ENCODE peak calls at places on chromosomes 1 and 21, in eight cellular contexts. One of them, this sample, is unnamed.

GRCh38 chr21:41610042-41610839 is 102.3 kb upstream of the TMPRSS2 start:
- DNase-seq in neural crest cell: peak
- DNase-seq in nephron progenitor cell: peak
- DNase-seq in cardiac fibroblast: peak
- DNase-seq in thoracic aorta: no peak
- DNase-seq in PC-9: no peak
- DNase-seq in tibial artery: peak
- DNase-seq in HFFc6: peak
- DNase-seq in this sample: no peak

GRCh38 chr1:16924216-16924918 is 2.6 kb downstream of the CROCC start:
- DNase-seq in neural crest cell: no peak
- DNase-seq in nephron progenitor cell: no peak
- DNase-seq in cardiac fibroblast: no peak
- DNase-seq in thoracic aorta: no peak
- DNase-seq in PC-9: no peak
- DNase-seq in tibial artery: no peak
- DNase-seq in HFFc6: no peak
- DNase-seq in this sample: no peak

GRCh38 chr1:242129103-242129502 is 130.2 kb upstream of the MAP1LC3C start:
- DNase-seq in neural crest cell: no peak
- DNase-seq in nephron progenitor cell: no peak
- DNase-seq in cardiac fibroblast: no peak
- DNase-seq in thoracic aorta: no peak
- DNase-seq in PC-9: no peak
- DNase-seq in tibial artery: no peak
- DNase-seq in HFFc6: no peak
- DNase-seq in this sample: no peak

GRCh38 chr1:223299553-223299952 is 64.4 kb downstream of the SUSD4 start:
- DNase-seq in neural crest cell: no peak
- DNase-seq in nephron progenitor cell: no peak
- DNase-seq in cardiac fibroblast: no peak
- DNase-seq in thoracic aorta: no peak
- DNase-seq in PC-9: no peak
- DNase-seq in tibial artery: no peak
- DNase-seq in HFFc6: no peak
- DNase-seq in this sample: no peak

GRCh38 chr21:37085726-37086125 is 12.7 kb downstream of the TTC3 start:
- DNase-seq in neural crest cell: no peak
- DNase-seq in nephron progenitor cell: no peak
- DNase-seq in cardiac fibroblast: no peak
- DNase-seq in thoracic aorta: no peak
- DNase-seq in PC-9: no peak
- DNase-seq in tibial artery: no peak
- DNase-seq in HFFc6: no peak
- DNase-seq in this sample: no peak

GRCh38 chr21:41758550-41758949 is 8.3 kb downstream of the RIPK4 start:
- DNase-seq in neural crest cell: no peak
- DNase-seq in nephron progenitor cell: no peak
- DNase-seq in cardiac fibroblast: no peak
- DNase-seq in thoracic aorta: no peak
- DNase-seq in PC-9: peak
- DNase-seq in tibial artery: no peak
- DNase-seq in HFFc6: no peak
- DNase-seq in this sample: no peak

GRCh38 chr1:195019385-195019784 is 1588.9 kb downstream of the KCNT2 start:
- DNase-seq in neural crest cell: no peak
- DNase-seq in nephron progenitor cell: no peak
- DNase-seq in cardiac fibroblast: no peak
- DNase-seq in thoracic aorta: no peak
- DNase-seq in PC-9: no peak
- DNase-seq in tibial artery: no peak
- DNase-seq in HFFc6: peak
- DNase-seq in this sample: no peak

GRCh38 chr1:151165281-151165737 is 393 bp downstream of the LYSMD1 start:
- DNase-seq in neural crest cell: peak
- DNase-seq in nephron progenitor cell: peak
- DNase-seq in cardiac fibroblast: peak
- DNase-seq in thoracic aorta: no peak
- DNase-seq in PC-9: no peak
- DNase-seq in tibial artery: peak
- DNase-seq in HFFc6: no peak
- DNase-seq in this sample: no peak

GRCh38 chr1:8988618-8988967 is 37.6 kb downstream of the SLC2A7 start:
- DNase-seq in neural crest cell: no peak
- DNase-seq in nephron progenitor cell: no peak
- DNase-seq in cardiac fibroblast: no peak
- DNase-seq in thoracic aorta: no peak
- DNase-seq in PC-9: no peak
- DNase-seq in tibial artery: no peak
- DNase-seq in HFFc6: no peak
- DNase-seq in this sample: no peak
- TF ChIP-seq CTCF in neural crest cell: no peak
- TF ChIP-seq CTCF in nephron progenitor cell: no peak
- TF ChIP-seq CTCF in cardiac fibroblast: no peak
- TF ChIP-seq CTCF in thoracic aorta: no peak
- TF ChIP-seq CTCF in PC-9: no peak
- TF ChIP-seq CTCF in tibial artery: no peak
- TF ChIP-seq CTCF in HFFc6: no peak
- TF ChIP-seq CTCF in this sample: no peak

DNA sequence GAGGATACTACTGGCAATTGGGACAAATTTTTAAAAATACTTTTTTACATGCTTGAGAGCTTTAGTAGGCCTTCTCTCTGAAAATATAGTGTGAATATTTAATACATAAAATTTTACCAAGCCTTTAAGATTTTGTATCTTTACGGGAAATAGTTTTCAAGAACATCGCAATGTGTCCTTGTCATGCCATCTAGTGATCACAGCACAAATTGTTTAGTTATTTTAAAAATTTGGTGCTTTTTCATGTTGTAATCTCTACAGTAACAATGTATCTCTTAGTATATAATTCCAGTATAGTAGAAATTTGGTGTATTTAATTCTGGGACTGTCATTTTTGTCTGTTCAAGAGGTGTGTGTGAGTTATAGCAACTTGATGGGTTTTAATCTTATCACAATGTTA is 6.7 kb downstream of the CDC7 start:
- DNase-seq in neural crest cell: no peak
- DNase-seq in nephron progenitor cell: no peak
- DNase-seq in cardiac fibroblast: peak
- DNase-seq in thoracic aorta: no peak
- DNase-seq in PC-9: no peak
- DNase-seq in tibial artery: no peak
- DNase-seq in HFFc6: no peak
- DNase-seq in this sample: no peak
- TF ChIP-seq CTCF in neural crest cell: no peak
- TF ChIP-seq CTCF in nephron progenitor cell: no peak
- TF ChIP-seq CTCF in cardiac fibroblast: peak
- TF ChIP-seq CTCF in thoracic aorta: no peak
- TF ChIP-seq CTCF in PC-9: peak
- TF ChIP-seq CTCF in tibial artery: no peak
- TF ChIP-seq CTCF in HFFc6: peak
- TF ChIP-seq CTCF in this sample: no peak

DNA sequence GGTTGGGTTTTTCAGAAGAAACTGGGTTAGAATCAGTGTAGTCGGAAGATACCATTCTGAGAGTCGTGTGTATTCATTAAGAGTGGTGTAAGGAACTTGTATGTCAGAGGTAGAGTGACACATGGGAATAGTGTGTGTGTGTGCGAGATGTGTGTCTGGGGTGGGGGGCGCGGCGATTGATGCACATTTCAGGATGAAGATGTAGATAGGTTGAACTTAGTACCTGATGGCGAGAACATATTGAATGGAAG is 912 bp downstream of the SMG7 start:
- DNase-seq in neural crest cell: no peak
- DNase-seq in nephron progenitor cell: no peak
- DNase-seq in cardiac fibroblast: no peak
- DNase-seq in thoracic aorta: no peak
- DNase-seq in PC-9: no peak
- DNase-seq in tibial artery: no peak
- DNase-seq in HFFc6: no peak
- DNase-seq in this sample: no peak
- TF ChIP-seq CTCF in neural crest cell: no peak
- TF ChIP-seq CTCF in nephron progenitor cell: no peak
- TF ChIP-seq CTCF in cardiac fibroblast: no peak
- TF ChIP-seq CTCF in thoracic aorta: no peak
- TF ChIP-seq CTCF in PC-9: no peak
- TF ChIP-seq CTCF in tibial artery: no peak
- TF ChIP-seq CTCF in HFFc6: no peak
- TF ChIP-seq CTCF in this sample: no peak

GRCh38 chr1:154352245-154352580 is 26.9 kb downstream of the ATP8B2 start:
- DNase-seq in neural crest cell: no peak
- DNase-seq in nephron progenitor cell: no peak
- DNase-seq in cardiac fibroblast: no peak
- DNase-seq in thoracic aorta: no peak
- DNase-seq in PC-9: no peak
- DNase-seq in tibial artery: no peak
- DNase-seq in HFFc6: no peak
- DNase-seq in this sample: no peak

GRCh38 chr1:154353966-154354365 is 28.6 kb downstream of the ATP8B2 start:
- DNase-seq in neural crest cell: no peak
- DNase-seq in nephron progenitor cell: no peak
- DNase-seq in cardiac fibroblast: no peak
- DNase-seq in thoracic aorta: no peak
- DNase-seq in PC-9: no peak
- DNase-seq in tibial artery: no peak
- DNase-seq in HFFc6: no peak
- DNase-seq in this sample: no peak

GRCh38 chr1:154351363-154352068 is 26.2 kb downstream of the ATP8B2 start:
- DNase-seq in neural crest cell: no peak
- DNase-seq in nephron progenitor cell: no peak
- DNase-seq in cardiac fibroblast: no peak
- DNase-seq in thoracic aorta: no peak
- DNase-seq in PC-9: no peak
- DNase-seq in tibial artery: no peak
- DNase-seq in HFFc6: no peak
- DNase-seq in this sample: no peak

GRCh38 chr1:154352581-154353459 is 27.5 kb downstream of the ATP8B2 start:
- DNase-seq in neural crest cell: peak
- DNase-seq in nephron progenitor cell: peak
- DNase-seq in cardiac fibroblast: peak
- DNase-seq in thoracic aorta: no peak
- DNase-seq in PC-9: no peak
- DNase-seq in tibial artery: peak
- DNase-seq in HFFc6: peak
- DNase-seq in this sample: peak

GRCh38 chr1:154353460-154353904 is 28.2 kb downstream of the ATP8B2 start:
- DNase-seq in neural crest cell: no peak
- DNase-seq in nephron progenitor cell: no peak
- DNase-seq in cardiac fibroblast: peak
- DNase-seq in thoracic aorta: no peak
- DNase-seq in PC-9: peak
- DNase-seq in tibial artery: no peak
- DNase-seq in HFFc6: peak
- DNase-seq in this sample: no peak
- TF ChIP-seq CTCF in neural crest cell: no peak
- TF ChIP-seq CTCF in nephron progenitor cell: no peak
- TF ChIP-seq CTCF in cardiac fibroblast: peak
- TF ChIP-seq CTCF in thoracic aorta: peak
- TF ChIP-seq CTCF in PC-9: no peak
- TF ChIP-seq CTCF in tibial artery: no peak
- TF ChIP-seq CTCF in HFFc6: peak
- TF ChIP-seq CTCF in this sample: no peak

DNA sequence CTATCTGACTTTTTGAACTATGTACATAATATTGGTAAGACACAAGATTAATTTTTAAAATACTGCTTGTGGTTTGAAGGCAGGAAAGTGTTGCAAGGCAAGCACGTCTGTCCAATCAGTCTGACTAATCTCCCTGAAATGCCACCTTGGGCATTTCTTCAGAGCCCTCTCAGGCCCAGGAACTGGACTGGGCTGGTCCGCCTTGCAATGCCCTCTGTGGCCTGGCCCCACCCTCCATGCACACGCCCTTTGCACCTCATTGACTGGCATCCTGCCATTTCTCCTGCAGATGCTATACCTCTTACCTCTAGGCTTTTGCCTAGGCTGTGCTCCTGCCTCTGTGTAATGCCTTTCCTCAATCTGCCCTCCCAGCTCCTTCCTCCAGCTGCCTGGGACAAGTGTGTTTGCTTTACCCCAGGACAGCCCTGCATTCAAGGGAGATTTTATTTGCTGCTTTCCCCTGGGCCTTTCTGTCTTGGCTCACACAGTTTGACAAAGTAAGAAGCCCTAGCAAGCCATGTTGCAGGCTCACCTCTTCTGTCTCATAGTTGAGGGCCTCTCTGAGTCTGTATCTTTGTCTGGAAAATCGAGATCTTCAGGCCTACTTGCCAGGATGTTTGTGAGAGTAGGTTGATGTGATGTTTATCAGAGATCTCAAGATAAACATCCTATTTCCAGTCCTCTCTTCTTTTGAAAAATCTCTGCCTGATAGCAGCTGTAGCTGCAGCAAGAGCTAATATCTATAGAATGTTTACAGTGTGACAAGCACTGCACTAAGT is 149.2 kb upstream of the JUN start:
- DNase-seq in neural crest cell: no peak
- DNase-seq in nephron progenitor cell: no peak
- DNase-seq in cardiac fibroblast: peak
- DNase-seq in thoracic aorta: no peak
- DNase-seq in PC-9: peak
- DNase-seq in tibial artery: no peak
- DNase-seq in HFFc6: peak
- DNase-seq in this sample: no peak
- TF ChIP-seq CTCF in neural crest cell: no peak
- TF ChIP-seq CTCF in nephron progenitor cell: no peak
- TF ChIP-seq CTCF in cardiac fibroblast: no peak
- TF ChIP-seq CTCF in thoracic aorta: no peak
- TF ChIP-seq CTCF in PC-9: no peak
- TF ChIP-seq CTCF in tibial artery: no peak
- TF ChIP-seq CTCF in HFFc6: no peak
- TF ChIP-seq CTCF in this sample: no peak

GRCh38 chr1:220750126-220750525 is 2.0 kb downstream of the MTARC2 start:
- DNase-seq in neural crest cell: no peak
- DNase-seq in nephron progenitor cell: no peak
- DNase-seq in cardiac fibroblast: peak
- DNase-seq in thoracic aorta: no peak
- DNase-seq in PC-9: no peak
- DNase-seq in tibial artery: no peak
- DNase-seq in HFFc6: no peak
- DNase-seq in this sample: no peak

GRCh38 chr1:220751130-220751529 is 3.0 kb downstream of the MTARC2 start:
- DNase-seq in neural crest cell: no peak
- DNase-seq in nephron progenitor cell: no peak
- DNase-seq in cardiac fibroblast: no peak
- DNase-seq in thoracic aorta: no peak
- DNase-seq in PC-9: no peak
- DNase-seq in tibial artery: no peak
- DNase-seq in HFFc6: no peak
- DNase-seq in this sample: no peak

GRCh38 chr1:220748091-220748934 is at the start of gene MTARC2:
- DNase-seq in neural crest cell: peak
- DNase-seq in nephron progenitor cell: peak
- DNase-seq in cardiac fibroblast: peak
- DNase-seq in thoracic aorta: peak
- DNase-seq in PC-9: peak
- DNase-seq in tibial artery: peak
- DNase-seq in HFFc6: peak
- DNase-seq in this sample: peak

GRCh38 chr1:220742520-220742919 is 5.6 kb upstream of the MTARC2 start:
- DNase-seq in neural crest cell: no peak
- DNase-seq in nephron progenitor cell: no peak
- DNase-seq in cardiac fibroblast: no peak
- DNase-seq in thoracic aorta: no peak
- DNase-seq in PC-9: no peak
- DNase-seq in tibial artery: no peak
- DNase-seq in HFFc6: no peak
- DNase-seq in this sample: no peak

GRCh38 chr1:220747426-220748090 is 564 bp upstream of the MTARC2 start:
- DNase-seq in neural crest cell: no peak
- DNase-seq in nephron progenitor cell: no peak
- DNase-seq in cardiac fibroblast: no peak
- DNase-seq in thoracic aorta: no peak
- DNase-seq in PC-9: no peak
- DNase-seq in tibial artery: no peak
- DNase-seq in HFFc6: no peak
- DNase-seq in this sample: no peak
- TF ChIP-seq CTCF in neural crest cell: peak
- TF ChIP-seq CTCF in nephron progenitor cell: no peak
- TF ChIP-seq CTCF in cardiac fibroblast: no peak
- TF ChIP-seq CTCF in thoracic aorta: no peak
- TF ChIP-seq CTCF in PC-9: no peak
- TF ChIP-seq CTCF in tibial artery: no peak
- TF ChIP-seq CTCF in HFFc6: no peak
- TF ChIP-seq CTCF in this sample: no peak